ENCODE peak calls at places on chromosomes 6 and 20, in nine cellular contexts. J is fibroblast of mammary gland, X is GM13976, R is OCI-LY7, Q is hepatocyte, H is neural progenitor cell, O is heart left ventricle, U is heart right ventricle, P is thoracic aorta. G is an unnamed sample.

GRCh38 chr20:4717816-4718215 is 3.9 kb upstream of the PRND start:
- DNase-seq in J (peak), X (no peak), Q (no peak), U (no peak), O (no peak), P (no peak), R (no peak), H (no peak), G (no peak)

GRCh38 chr6:169345198-169345597 is 91.6 kb upstream of the THBS2 start:
- DNase-seq in X (no peak), P (no peak), Q (peak), O (no peak), H (no peak), R (no peak), U (no peak), J (peak), G (no peak)

GRCh38 chr6:144334150-144334708 is 49.1 kb downstream of the UTRN start:
- DNase-seq in Q (no peak), O (no peak), X (peak), U (no peak), P (no peak), J (no peak), H (no peak), R (peak), G (peak)

GRCh38 chr20:60001027-60001567 is 42.9 kb downstream of the CDH26 start:
- DNase-seq in R (no peak), H (no peak), Q (no peak), X (no peak), O (no peak), P (no peak), J (peak), U (no peak), G (no peak)

GRCh38 chr20:11935754-11936551 is 18.3 kb downstream of the BTBD3 start:
- DNase-seq in H (no peak), J (no peak), P (no peak), O (no peak), U (no peak), X (no peak), R (no peak), Q (no peak), G (no peak)

GRCh38 chr20:49482621-49483017 is at the start of gene KCNB1:
- DNase-seq in P (no peak), X (peak), O (peak), R (peak), Q (peak), J (peak), H (peak), U (peak), G (no peak)

GRCh38 chr6:73873081-73873480 is 177.1 kb downstream of the CD109 start:
- DNase-seq in H (no peak), O (no peak), J (peak), Q (peak), P (no peak), R (no peak), X (no peak), U (no peak), G (no peak)

GRCh38 chr6:72865467-72865866 is 243.6 kb downstream of the KCNQ5 start:
- DNase-seq in P (no peak), O (no peak), Q (no peak), X (no peak), J (peak), U (no peak), R (no peak), H (no peak), G (no peak)

GRCh38 chr6:107246972-107247615 is 131.8 kb upstream of the BEND3 start:
- DNase-seq in P (no peak), H (no peak), J (peak), U (no peak), X (no peak), R (no peak), O (no peak), Q (peak), G (no peak)

GRCh38 chr6:8530775-8531435 is 95.6 kb upstream of the SLC35B3 start:
- DNase-seq in U (no peak), J (no peak), R (no peak), Q (no peak), H (peak), X (no peak), P (no peak), O (no peak), G (no peak)

GRCh38 chr20:50041238-50041915 is 58.6 kb downstream of the SNAI1 start:
- DNase-seq in H (no peak), Q (no peak), X (peak), J (no peak), R (peak), U (no peak), O (no peak), P (no peak), G (no peak)

GRCh38 chr6:11368760-11369159 is 136.3 kb upstream of the NEDD9 start:
- DNase-seq in O (no peak), U (no peak), H (no peak), J (no peak), P (no peak), X (no peak), Q (no peak), R (no peak), G (no peak)

GRCh38 chr6:149014631-149015171 is 267.9 kb downstream of the UST start:
- DNase-seq in H (no peak), X (no peak), R (no peak), U (no peak), J (peak), Q (no peak), P (no peak), O (no peak), G (no peak)

GRCh38 chr6:41257369-41258195 is 28.9 kb downstream of the TREM1 start:
- DNase-seq in O (no peak), H (no peak), R (no peak), U (no peak), J (peak), Q (peak), P (no peak), X (no peak), G (no peak)

GRCh38 chr6:37171141-37171969 is 1.4 kb downstream of the PIM1 start:
- DNase-seq in R (peak), O (peak), J (peak), X (peak), H (peak), Q (peak), P (no peak), U (peak), G (no peak)

GRCh38 chr6:139582956-139583355 is 208.5 kb upstream of the CITED2 start:
- DNase-seq in R (no peak), O (no peak), J (no peak), P (no peak), H (no peak), U (no peak), Q (no peak), X (no peak), G (no peak)

GRCh38 chr6:136403166-136403980 is 113.7 kb upstream of the BCLAF1 start:
- DNase-seq in H (no peak), O (no peak), Q (peak), P (no peak), X (no peak), R (no peak), J (peak), U (no peak), G (peak)

GRCh38 chr20:15862178-15862577 is 711.1 kb downstream of the KIF16B start:
- DNase-seq in O (no peak), R (no peak), P (no peak), U (no peak), J (no peak), H (no peak), Q (no peak), X (no peak), G (no peak)

GRCh38 chr20:15863735-15864134 is 709.5 kb downstream of the KIF16B start:
- DNase-seq in R (no peak), H (no peak), P (no peak), Q (no peak), X (no peak), O (no peak), U (no peak), J (no peak), G (no peak)

GRCh38 chr20:15865553-15865952 is 707.7 kb downstream of the KIF16B start:
- DNase-seq in Q (no peak), U (no peak), J (no peak), P (no peak), X (no peak), R (no peak), O (no peak), H (no peak), G (no peak)

GRCh38 chr20:15867017-15867416 is 706.2 kb downstream of the KIF16B start:
- DNase-seq in Q (no peak), P (no peak), J (no peak), R (no peak), O (no peak), H (no peak), U (no peak), X (no peak), G (no peak)

DNA sequence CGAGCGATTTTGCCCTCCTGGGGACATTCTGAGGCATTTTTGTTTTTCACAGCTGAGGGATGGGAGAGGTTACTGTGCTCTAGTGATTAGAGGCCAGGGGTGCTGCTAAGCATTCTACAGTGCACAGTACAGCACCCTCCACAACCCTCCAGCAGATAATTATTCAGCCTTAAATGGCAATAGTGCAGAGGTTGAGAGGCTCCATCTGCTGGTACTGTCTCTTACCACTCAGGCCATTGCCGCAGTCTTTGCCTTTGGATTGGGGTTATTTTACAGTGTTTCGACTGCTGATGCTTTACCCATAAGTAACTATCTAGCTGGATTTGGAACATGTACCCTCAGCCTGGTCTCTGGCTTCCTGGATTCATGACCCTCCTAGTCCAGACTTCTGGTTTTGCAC is 705.3 kb downstream of the KIF16B start:
- DNase-seq in R (peak), O (no peak), U (no peak), J (no peak), X (no peak), P (no peak), Q (no peak), H (no peak), G (no peak)
- TF ChIP-seq CTCF in R (peak), O (no peak), U (no peak), J (no peak), X (no peak), P (no peak), Q (no peak), H (peak), G (no peak)

DNA sequence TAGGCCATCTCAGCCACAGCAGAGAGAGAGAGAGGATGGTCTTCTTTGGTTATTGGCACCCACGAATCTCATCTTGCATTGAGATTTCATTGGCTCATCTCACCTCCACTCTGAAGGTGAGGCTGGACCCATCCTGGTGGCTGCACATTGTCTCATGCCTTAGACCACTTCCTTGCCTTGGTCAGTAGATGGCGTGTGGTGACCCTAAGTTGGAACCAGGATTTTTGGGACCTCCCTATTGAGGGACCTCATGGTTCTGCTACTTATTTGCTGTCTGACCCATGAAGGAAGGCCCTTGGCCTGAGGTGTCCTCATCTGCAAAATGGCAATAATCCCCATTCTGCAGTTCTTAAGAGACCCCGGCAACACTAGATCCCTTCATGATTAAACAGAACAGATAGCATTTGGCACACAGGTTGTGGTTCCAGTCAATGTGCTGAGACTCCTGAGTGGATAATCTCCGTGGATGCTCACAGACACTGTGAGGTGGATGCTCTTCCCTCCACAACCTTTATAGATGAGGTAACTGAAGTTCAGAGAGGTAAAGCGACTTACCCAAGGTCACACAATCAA is 21.5 kb upstream of the AAR2 start:
- DNase-seq in R (peak), P (no peak), J (peak), H (peak), Q (peak), U (no peak), O (no peak), X (peak), G (no peak)
- TF ChIP-seq CTCF in R (peak), P (no peak), J (peak), H (peak), Q (peak), U (peak), O (peak), X (peak), G (peak)

DNA sequence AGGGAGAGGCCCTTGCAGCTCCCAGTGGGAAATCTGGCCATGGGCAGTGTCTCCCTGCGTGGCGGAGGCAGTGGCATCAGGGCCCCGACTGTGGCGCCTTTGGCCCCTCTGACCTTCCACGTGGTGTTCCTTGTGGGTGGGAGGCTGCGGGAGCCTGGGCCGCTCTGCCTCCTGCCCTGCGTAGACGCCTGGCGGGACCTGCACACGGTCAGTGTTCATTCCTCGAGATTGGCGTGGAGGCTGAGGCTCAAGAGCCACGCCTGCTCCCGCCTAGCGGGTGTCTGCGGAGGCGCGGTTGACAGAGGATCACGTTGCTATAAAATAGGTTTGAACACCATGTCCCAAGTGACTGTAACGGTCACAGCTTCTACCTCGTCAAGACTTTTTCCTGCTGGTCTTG is 14.0 kb downstream of the COL9A3 start:
- DNase-seq in Q (no peak), O (no peak), J (no peak), P (no peak), X (no peak), R (no peak), U (no peak), H (no peak), G (peak)
- TF ChIP-seq CTCF in Q (no peak), O (no peak), J (no peak), P (no peak), X (no peak), R (no peak), U (no peak), H (no peak), G (no peak)

GRCh38 chr6:42933195-42933594 is 3.9 kb downstream of the CNPY3 start:
- DNase-seq in R (no peak), J (no peak), P (no peak), Q (no peak), U (no peak), H (no peak), O (no peak), X (no peak), G (no peak)
- TF ChIP-seq CTCF in R (no peak), J (no peak), P (no peak), Q (no peak), U (no peak), H (no peak), O (no peak), X (no peak), G (no peak)